ENCODE peak calls at places on chromosomes 1 and 21, in four cellular contexts. G is HepG2, A is A549, Q is K562. V is an unnamed sample.

GRCh38 chr1:5324903-5325302 is 667.3 kb downstream of the NPHP4 start:
- DNase-seq in G (no peak), A (no peak), Q (no peak), V (no peak)

GRCh38 chr1:156684227-156684782 is 7.1 kb upstream of the NES start:
- DNase-seq in G (no peak), A (no peak), Q (peak; percentile 25), V (no peak)

GRCh38 chr1:196355206-196355786 is 252.9 kb downstream of the KCNT2 start:
- DNase-seq in G (peak; percentile 3), A (peak; percentile 33), Q (peak; percentile 11), V (no peak)

GRCh38 chr1:98298319-98298718 is 363.2 kb upstream of the SNX7 start:
- DNase-seq in G (no peak), A (no peak), Q (no peak), V (no peak)

GRCh38 chr1:211928993-211929637 is 98.6 kb upstream of the LPGAT1 start:
- DNase-seq in G (peak; percentile 84), A (peak; percentile 80), Q (peak; percentile 74), V (no peak)

GRCh38 chr1:82269466-82269865 is 468.7 kb downstream of the ADGRL2 start:
- DNase-seq in G (no peak), A (no peak), Q (no peak), V (peak; percentile 21)

GRCh38 chr1:197618065-197618464 is 157.2 kb downstream of the DENND1B start:
- DNase-seq in G (peak; percentile 6), A (no peak), Q (no peak), V (no peak)

GRCh38 chr1:61076728-61077675 is 5.4 kb upstream of the NFIA start:
- DNase-seq in G (peak; percentile 94), A (peak; percentile 91), Q (peak; percentile 96), V (peak; percentile 87)

GRCh38 chr1:28973850-28974841 is 59.8 kb downstream of the EPB41 start:
- DNase-seq in G (no peak), A (no peak), Q (no peak), V (no peak)
- TF ChIP-seq PHF8 in G (no peak), A (no peak), Q (no peak), V (no peak)

GRCh38 chr1:163258181-163258580 is 55.5 kb upstream of the RGS5 start:
- DNase-seq in G (no peak), A (no peak), Q (no peak), V (no peak)
- TF ChIP-seq PHF8 in G (no peak), A (no peak), Q (no peak), V (no peak)

GRCh38 chr1:221672965-221673364 is 68.9 kb downstream of the DUSP10 start:
- DNase-seq in G (no peak), A (no peak), Q (no peak), V (no peak)

GRCh38 chr1:221670081-221670480 is 71.8 kb downstream of the DUSP10 start:
- DNase-seq in G (no peak), A (no peak), Q (no peak), V (no peak)

GRCh38 chr1:221672160-221672762 is 69.6 kb downstream of the DUSP10 start:
- DNase-seq in G (no peak), A (no peak), Q (peak; percentile 18), V (no peak)

GRCh38 chr1:221667504-221667903 is 74.4 kb downstream of the DUSP10 start:
- DNase-seq in G (no peak), A (peak; percentile 24), Q (peak; percentile 64), V (no peak)

GRCh38 chr1:221669441-221669840 is 72.4 kb downstream of the DUSP10 start:
- DNase-seq in G (no peak), A (no peak), Q (no peak), V (no peak)
- TF ChIP-seq PHF8 in G (no peak), A (no peak), Q (no peak), V (no peak)

GRCh38 chr1:174761257-174761760 is 238.4 kb upstream of the CACYBP start:
- DNase-seq in G (no peak), A (no peak), Q (no peak), V (no peak)
- TF ChIP-seq PHF8 in G (no peak), A (no peak), Q (no peak), V (no peak)

GRCh38 chr1:2419416-2419815 is 7.1 kb upstream of the PEX10 start:
- DNase-seq in G (no peak), A (no peak), Q (no peak), V (no peak)

GRCh38 chr1:2416403-2416802 is 4.0 kb upstream of the PEX10 start:
- DNase-seq in G (no peak), A (no peak), Q (no peak), V (no peak)

GRCh38 chr1:2417083-2417832 is 4.9 kb upstream of the PEX10 start:
- DNase-seq in G (no peak), A (no peak), Q (no peak), V (no peak)

GRCh38 chr1:2418791-2419320 is 6.5 kb upstream of the PEX10 start:
- DNase-seq in G (no peak), A (no peak), Q (no peak), V (no peak)

GRCh38 chr1:2417833-2418225 is 5.5 kb upstream of the PEX10 start:
- DNase-seq in G (no peak), A (no peak), Q (no peak), V (no peak)
- TF ChIP-seq PHF8 in G (no peak), A (no peak), Q (no peak), V (no peak)

GRCh38 chr1:214548988-214549387 is 2.4 kb downstream of the PTPN14 start:
- DNase-seq in G (no peak), A (no peak), Q (no peak), V (no peak)
- TF ChIP-seq PHF8 in G (no peak), A (no peak), Q (no peak), V (no peak)

GRCh38 chr21:35303085-35303484 is 254.0 kb upstream of the RUNX1 start:
- DNase-seq in G (no peak), A (peak; percentile 68), Q (no peak), V (no peak)
- TF ChIP-seq PHF8 in G (no peak), A (no peak), Q (no peak), V (no peak)

GRCh38 chr1:231194476-231194842 is 32.6 kb downstream of the TRIM67 start:
- DNase-seq in G (no peak), A (peak; percentile 56), Q (no peak), V (no peak)

GRCh38 chr1:231196307-231196706 is 34.4 kb downstream of the TRIM67 start:
- DNase-seq in G (no peak), A (no peak), Q (no peak), V (no peak)

GRCh38 chr1:231196728-231197127 is 34.9 kb downstream of the TRIM67 start:
- DNase-seq in G (no peak), A (no peak), Q (no peak), V (no peak)

GRCh38 chr1:231193710-231194340 is 32.0 kb downstream of the TRIM67 start:
- DNase-seq in G (no peak), A (peak; percentile 50), Q (peak; percentile 29), V (no peak)

DNA sequence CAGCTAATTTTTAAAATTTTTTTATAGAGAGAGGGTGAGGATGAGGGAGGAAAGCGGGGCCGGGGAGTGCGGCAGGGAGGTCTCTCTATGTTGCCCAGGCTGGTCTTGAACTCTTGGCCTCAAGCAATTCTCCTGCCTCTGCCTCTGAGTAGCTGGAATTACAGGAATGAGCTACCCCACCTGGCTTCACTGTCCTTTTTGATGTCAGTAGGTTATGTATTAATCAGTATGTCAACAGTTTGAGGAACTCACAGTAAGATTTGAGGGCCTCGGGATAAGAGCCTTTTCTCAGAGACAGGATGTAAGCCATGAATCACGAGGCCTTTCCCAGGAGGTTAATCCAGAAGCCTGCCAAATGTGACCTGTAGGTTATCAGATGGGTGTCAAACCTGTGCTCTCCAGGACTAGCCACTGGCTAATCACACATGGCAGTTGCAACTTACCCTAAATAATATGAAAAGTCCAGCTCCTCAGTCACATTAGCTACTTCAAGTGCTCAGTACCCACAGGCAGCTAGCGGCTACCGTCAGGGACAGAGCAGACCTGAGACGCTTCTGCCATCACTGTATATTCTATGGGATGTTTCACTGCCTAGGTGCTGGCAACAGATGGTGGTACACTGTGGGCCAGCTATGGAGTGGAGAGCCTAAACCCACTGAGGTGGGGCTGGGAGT is 33.1 kb downstream of the TRIM67 start:
- DNase-seq in G (peak; percentile 93), A (peak; percentile 97), Q (peak; percentile 69), V (no peak)
- TF ChIP-seq PHF8 in G (no peak), A (no peak), Q (no peak), V (no peak)

GRCh38 chr1:235933017-235933416 is 66.3 kb upstream of the LYST start:
- DNase-seq in G (no peak), A (no peak), Q (no peak), V (no peak)

GRCh38 chr1:235932090-235932510 is 65.4 kb upstream of the LYST start:
- DNase-seq in G (no peak), A (no peak), Q (no peak), V (no peak)

GRCh38 chr1:235930543-235930942 is 63.8 kb upstream of the LYST start:
- DNase-seq in G (no peak), A (no peak), Q (no peak), V (no peak)

GRCh38 chr1:235929216-235929615 is 62.5 kb upstream of the LYST start:
- DNase-seq in G (no peak), A (no peak), Q (no peak), V (no peak)

GRCh38 chr1:235931181-235931738 is 64.6 kb upstream of the LYST start:
- DNase-seq in G (no peak), A (no peak), Q (no peak), V (no peak)
- TF ChIP-seq PHF8 in G (no peak), A (no peak), Q (no peak), V (no peak)